ENCODE peak calls at places on chromosomes 4 and X, in eight cellular contexts. K is colonic mucosa, H is fibroblast of lung, A is MM.1S, Z is uterus, Q is lung, F is Peyer's patch, C is sigmoid colon. R is an unnamed sample.

GRCh38 chr4:120765271-120765985 is 157.1 kb downstream of the PRDM5 start:
- DNase-seq in K (no peak), H (no peak), A (peak), Z (no peak), Q (no peak), F (no peak), C (no peak), R (no peak)

GRCh38 chr4:124526760-124527159 is 185.8 kb downstream of the ANKRD50 start:
- DNase-seq in K (no peak), H (no peak), A (no peak), Z (no peak), Q (no peak), F (no peak), C (no peak), R (no peak)

GRCh38 chr4:173424899-173425805 is 26.2 kb upstream of the SCRG1 start:
- DNase-seq in K (no peak), H (peak), A (no peak), Z (no peak), Q (no peak), F (no peak), C (no peak), R (peak)

GRCh38 chr4:3135155-3136011 is 60.9 kb downstream of the HTT start:
- DNase-seq in K (no peak), H (no peak), A (peak), Z (no peak), Q (no peak), F (no peak), C (no peak), R (no peak)

GRCh38 chr4:2867758-2868491 is 24.3 kb downstream of the ADD1 start:
- DNase-seq in K (no peak), H (peak), A (no peak), Z (peak), Q (no peak), F (no peak), C (peak), R (no peak)

GRCh38 chr4:143286058-143286457 is 50.6 kb upstream of the GAB1 start:
- DNase-seq in K (no peak), H (no peak), A (no peak), Z (no peak), Q (no peak), F (no peak), C (no peak), R (no peak)

GRCh38 chrX:93420090-93420489 is 253.3 kb downstream of the NAP1L3 start:
- DNase-seq in K (no peak), H (no peak), A (no peak), Z (no peak), Q (no peak), F (no peak), C (no peak), R (no peak)

GRCh38 chr4:7736436-7737267 is 203.0 kb downstream of the AFAP1 start:
- DNase-seq in K (no peak), H (peak), A (no peak), Z (no peak), Q (no peak), F (no peak), C (no peak), R (no peak)

GRCh38 chrX:57904481-57904880 is 5.8 kb downstream of the ZXDA start:
- DNase-seq in K (no peak), H (no peak), A (no peak), Z (no peak), Q (no peak), F (no peak), C (no peak), R (no peak)

GRCh38 chr4:184097240-184097619 is 120.4 kb downstream of the ENPP6 start:
- DNase-seq in K (peak), H (no peak), A (no peak), Z (peak), Q (peak), F (no peak), C (peak), R (no peak)

GRCh38 chr4:25903905-25904747 is 9.9 kb upstream of the SMIM20 start:
- DNase-seq in K (no peak), H (no peak), A (no peak), Z (no peak), Q (no peak), F (peak), C (no peak), R (no peak)

DNA sequence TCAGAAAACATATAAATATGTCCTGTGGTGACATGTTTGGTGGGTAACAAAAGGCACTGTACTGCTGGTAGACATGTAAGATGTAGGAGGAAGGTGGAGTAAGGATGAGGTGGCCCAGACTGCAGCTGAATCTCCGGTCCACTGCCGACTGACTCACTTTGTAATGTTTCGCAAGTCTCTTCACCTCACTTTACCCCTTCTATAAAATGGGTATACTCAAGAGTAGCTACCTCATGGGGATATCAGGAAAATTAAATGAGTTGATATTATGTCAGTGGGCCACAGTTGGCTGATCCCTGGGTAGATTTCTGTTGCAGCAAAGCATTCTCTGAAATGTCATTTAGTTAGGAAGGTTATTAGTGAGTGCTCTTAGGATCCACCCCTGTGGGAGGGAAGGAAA is 22.1 kb downstream of the MRFAP1 start:
- DNase-seq in K (no peak), H (peak), A (no peak), Z (no peak), Q (no peak), F (no peak), C (no peak), R (no peak)
- H3K4me3 ChIP-seq in K (no peak), H (no peak), A (no peak), Z (no peak), Q (no peak), F (no peak), C (no peak), R (no peak)

DNA sequence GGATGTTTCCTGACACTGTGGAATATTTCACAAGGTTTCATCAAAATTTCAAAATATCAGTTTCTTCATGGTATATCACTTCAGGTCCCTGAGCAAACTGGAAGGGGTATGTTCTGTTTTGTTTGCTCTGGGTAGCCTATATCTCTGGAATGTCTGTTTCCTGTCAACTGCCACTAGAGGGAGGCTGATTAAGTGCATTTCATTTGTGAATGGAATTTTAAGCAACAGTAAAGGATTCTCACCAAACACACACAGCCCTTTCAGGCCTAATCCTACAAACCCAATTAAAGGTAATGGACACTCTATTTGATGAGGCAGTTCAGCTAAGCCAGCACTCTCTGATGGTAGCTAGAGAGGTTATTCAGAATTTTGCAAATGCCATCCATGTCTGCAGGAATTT is 307.1 kb downstream of the TEX13A start:
- DNase-seq in K (no peak), H (peak), A (peak), Z (no peak), Q (no peak), F (no peak), C (no peak), R (no peak)
- TF ChIP-seq CTCF in K (peak), H (peak), A (peak), Z (no peak), Q (no peak), F (no peak), C (no peak), R (peak)

GRCh38 chrX:105874790-105875189 is 52.5 kb downstream of the NRK start:
- DNase-seq in K (no peak), H (no peak), A (no peak), Z (no peak), Q (no peak), F (no peak), C (no peak), R (no peak)

GRCh38 chrX:105870465-105870864 is 48.1 kb downstream of the NRK start:
- DNase-seq in K (no peak), H (no peak), A (no peak), Z (no peak), Q (no peak), F (no peak), C (no peak), R (no peak)

GRCh38 chrX:105865709-105866108 is 43.4 kb downstream of the NRK start:
- DNase-seq in K (no peak), H (no peak), A (no peak), Z (no peak), Q (no peak), F (no peak), C (no peak), R (no peak)

GRCh38 chrX:105872921-105873320 is 50.6 kb downstream of the NRK start:
- DNase-seq in K (no peak), H (peak), A (no peak), Z (no peak), Q (no peak), F (no peak), C (no peak), R (peak)

GRCh38 chrX:105869676-105870075 is 47.3 kb downstream of the NRK start:
- DNase-seq in K (no peak), H (peak), A (no peak), Z (no peak), Q (no peak), F (no peak), C (no peak), R (no peak)
- H3K4me3 ChIP-seq in K (no peak), H (no peak), A (no peak), Z (no peak), Q (no peak), F (no peak), C (no peak), R (no peak)

GRCh38 chrX:137166591-137166990 is 132.8 kb upstream of the GPR101 start:
- DNase-seq in K (peak), H (no peak), A (peak), Z (no peak), Q (no peak), F (no peak), C (no peak), R (no peak)
- TF ChIP-seq CTCF in K (no peak), H (no peak), A (peak), Z (no peak), Q (no peak), F (no peak), C (no peak), R (peak)